ENCODE peak calls at places on chromosomes 11 and 22, in eight cellular contexts. C, T, B, X, D, F, Z and W are unnamed samples. For H3K9me3, the result is how much of the 10 kb centered on the place peaks cover.

GRCh38 chr22:22934543-22935055 is 47.0 kb downstream of the IGLL5 start:
- DNase-seq in C (peak), T (no peak), B (no peak), X (no peak), D (no peak), F (no peak), Z (no peak), W (no peak)

GRCh38 chr11:27319065-27319464 is 44.0 kb downstream of the CCDC34 start:
- DNase-seq in C (no peak), T (peak), B (no peak), X (no peak), D (no peak), F (no peak), Z (no peak), W (no peak)

GRCh38 chr11:128551641-128552335 is 35.6 kb downstream of the ETS1 start:
- DNase-seq in C (no peak), T (no peak), B (peak), X (no peak), D (no peak), F (no peak), Z (no peak), W (no peak)

GRCh38 chr11:64745523-64746328 is 1.8 kb upstream of the RASGRP2 start:
- DNase-seq in C (peak), T (peak), B (peak), X (peak), D (no peak), F (peak), Z (peak), W (peak)

GRCh38 chr11:2196970-2197770 is 25.6 kb upstream of the TH start:
- DNase-seq in C (peak), T (peak), B (peak), X (peak), D (peak), F (peak), Z (peak), W (peak)

GRCh38 chr11:36057372-36058045 is 113.6 kb downstream of the LDLRAD3 start:
- DNase-seq in C (peak), T (peak), B (no peak), X (no peak), D (no peak), F (no peak), Z (no peak), W (no peak)

GRCh38 chr11:10899542-10899830 is 41.6 kb upstream of the ZBED5 start:
- DNase-seq in C (peak), T (no peak), B (no peak), X (peak), D (no peak), F (peak), Z (no peak), W (peak)

GRCh38 chr11:62508336-62509058 is 38.1 kb downstream of the AHNAK start:
- DNase-seq in C (peak), T (peak), B (no peak), X (peak), D (no peak), F (no peak), Z (no peak), W (peak)

GRCh38 chr11:121775276-121775675 is 322.5 kb upstream of the SORL1-AS1 start:
- DNase-seq in C (no peak), T (no peak), B (no peak), X (no peak), D (no peak), F (no peak), Z (no peak), W (no peak)

GRCh38 chr22:34588893-34589545 is 476.9 kb upstream of the ISX start:
- DNase-seq in C (no peak), T (no peak), B (no peak), X (no peak), D (no peak), F (no peak), Z (no peak), W (no peak)

GRCh38 chr11:35712533-35712932 is 50.0 kb downstream of the TRIM44 start:
- DNase-seq in C (no peak), T (no peak), B (no peak), X (no peak), D (no peak), F (no peak), Z (no peak), W (no peak)

GRCh38 chr11:44863231-44863630 is 87.5 kb downstream of the TP53I11 start:
- DNase-seq in C (no peak), T (no peak), B (no peak), X (no peak), D (peak), F (no peak), Z (no peak), W (no peak)

GRCh38 chr11:20363500-20364411 is at the start of gene HTATIP2:
- DNase-seq in C (peak), T (peak), B (peak), X (peak), D (no peak), F (no peak), Z (peak), W (peak)

GRCh38 chr11:2991477-2992233 is 474 bp downstream of the NAP1L4 start:
- DNase-seq in C (no peak), T (peak), B (no peak), X (peak), D (peak), F (no peak), Z (no peak), W (peak)

GRCh38 chr11:21774212-21774611 is 418.7 kb upstream of the ANO5 start:
- DNase-seq in C (peak), T (no peak), B (no peak), X (no peak), D (no peak), F (no peak), Z (no peak), W (no peak)

GRCh38 chr22:42805998-42806481 is 51.0 kb downstream of the ARFGAP3 start:
- DNase-seq in C (no peak), T (no peak), B (no peak), X (no peak), D (no peak), F (no peak), Z (no peak), W (no peak)

GRCh38 chr11:108803781-108804180 is 138.9 kb downstream of the DDX10 start:
- DNase-seq in C (no peak), T (peak), B (no peak), X (no peak), D (no peak), F (no peak), Z (no peak), W (no peak)

GRCh38 chr11:3627291-3627690 is 14.5 kb downstream of the ART5 start:
- DNase-seq in C (peak), T (peak), B (no peak), X (no peak), D (no peak), F (no peak), Z (no peak), W (no peak)

GRCh38 chr22:24146190-24146616 is 35.1 kb upstream of the SUSD2 start:
- DNase-seq in C (peak), T (peak), B (peak), X (peak), D (peak), F (no peak), Z (peak), W (peak)

GRCh38 chr11:65555693-65556231 is 2.4 kb downstream of the LTBP3 start:
- DNase-seq in C (peak), T (peak), B (no peak), X (peak), D (no peak), F (peak), Z (no peak), W (no peak)

GRCh38 chr22:32333141-32333768 is 24.4 kb upstream of the RFPL3 start:
- DNase-seq in C (no peak), T (no peak), B (no peak), X (no peak), D (no peak), F (no peak), Z (peak), W (no peak)

GRCh38 chr11:118295199-118295598 is 9.3 kb upstream of the CD3E start:
- DNase-seq in C (no peak), T (no peak), B (no peak), X (no peak), D (no peak), F (no peak), Z (no peak), W (no peak)

GRCh38 chr22:20968281-20968977 is 1.4 kb downstream of the AIFM3 start:
- DNase-seq in C (no peak), T (no peak), B (no peak), X (no peak), D (no peak), F (no peak), Z (no peak), W (no peak)

GRCh38 chr11:99686838-99687237 is 666.1 kb downstream of the CNTN5 start:
- DNase-seq in C (no peak), T (no peak), B (no peak), X (no peak), D (no peak), F (no peak), Z (no peak), W (no peak)

GRCh38 chr22:37112084-37112728 is 2.7 kb upstream of the TMPRSS6 start:
- DNase-seq in C (no peak), T (no peak), B (no peak), X (no peak), D (no peak), F (no peak), Z (no peak), W (no peak)

GRCh38 chr22:27186643-27187042 is 529.3 kb downstream of the MIAT start:
- DNase-seq in C (no peak), T (no peak), B (no peak), X (no peak), D (no peak), F (no peak), Z (no peak), W (no peak)

GRCh38 chr22:46008291-46008690 is 31.3 kb upstream of the WNT7B start:
- DNase-seq in C (no peak), T (no peak), B (no peak), X (no peak), D (no peak), F (no peak), Z (no peak), W (no peak)

GRCh38 chr11:31397239-31397834 is 27.7 kb downstream of the DNAJC24 start:
- DNase-seq in C (no peak), T (peak), B (peak), X (no peak), D (no peak), F (no peak), Z (no peak), W (no peak)

GRCh38 chr11:127458561-127458960 is 458.0 kb upstream of the KIRREL3 start:
- DNase-seq in C (no peak), T (no peak), B (no peak), X (no peak), D (no peak), F (no peak), Z (no peak), W (no peak)

GRCh38 chr22:31272522-31273446 is 19.5 kb downstream of the PIK3IP1 start:
- DNase-seq in C (no peak), T (peak), B (peak), X (peak), D (peak), F (no peak), Z (peak), W (peak)

GRCh38 chr11:76798656-76799055 is 15.5 kb downstream of the TSKU start:
- DNase-seq in C (no peak), T (no peak), B (no peak), X (no peak), D (no peak), F (no peak), Z (no peak), W (no peak)

GRCh38 chr11:119306373-119306890 is 10.5 kb downstream of the MCAM start:
- DNase-seq in C (peak), T (peak), B (no peak), X (no peak), D (no peak), F (no peak), Z (no peak), W (no peak)

GRCh38 chr22:49457146-49457545 is 370.5 kb downstream of the BRD1 start:
- DNase-seq in C (no peak), T (no peak), B (no peak), X (no peak), D (no peak), F (no peak), Z (no peak), W (no peak)
- H3K9me3 ChIP-seq in C (under half), T (under half), B (under half), X (under half), D (under half), F (under half), Z (under half), W (under half)

DNA sequence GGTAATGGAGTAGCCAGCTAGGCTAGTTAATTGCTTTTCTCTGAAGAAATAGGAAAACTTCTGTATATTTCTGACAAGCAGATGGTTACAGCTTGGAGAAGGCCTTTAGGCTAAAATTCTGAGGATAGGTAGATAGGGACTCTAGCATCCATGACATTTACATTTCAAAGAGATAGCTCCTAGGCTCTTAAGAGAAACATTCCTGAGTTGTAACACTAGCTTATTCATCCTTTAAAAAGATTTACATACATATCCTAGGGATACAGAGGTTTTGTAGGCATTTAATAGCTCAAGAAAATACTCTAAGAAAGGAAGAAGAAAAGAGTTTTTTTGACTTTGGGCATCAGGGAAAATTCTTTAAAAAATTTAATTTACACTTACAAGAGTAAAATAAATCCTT is 130.9 kb upstream of the CCDC179 start:
- DNase-seq in C (no peak), T (no peak), B (no peak), X (no peak), D (peak), F (no peak), Z (no peak), W (no peak)
- H3K9me3 ChIP-seq in C (under half), T (under half), B (under half), X (under half), D (half or more), F (under half), Z (under half), W (under half)

DNA sequence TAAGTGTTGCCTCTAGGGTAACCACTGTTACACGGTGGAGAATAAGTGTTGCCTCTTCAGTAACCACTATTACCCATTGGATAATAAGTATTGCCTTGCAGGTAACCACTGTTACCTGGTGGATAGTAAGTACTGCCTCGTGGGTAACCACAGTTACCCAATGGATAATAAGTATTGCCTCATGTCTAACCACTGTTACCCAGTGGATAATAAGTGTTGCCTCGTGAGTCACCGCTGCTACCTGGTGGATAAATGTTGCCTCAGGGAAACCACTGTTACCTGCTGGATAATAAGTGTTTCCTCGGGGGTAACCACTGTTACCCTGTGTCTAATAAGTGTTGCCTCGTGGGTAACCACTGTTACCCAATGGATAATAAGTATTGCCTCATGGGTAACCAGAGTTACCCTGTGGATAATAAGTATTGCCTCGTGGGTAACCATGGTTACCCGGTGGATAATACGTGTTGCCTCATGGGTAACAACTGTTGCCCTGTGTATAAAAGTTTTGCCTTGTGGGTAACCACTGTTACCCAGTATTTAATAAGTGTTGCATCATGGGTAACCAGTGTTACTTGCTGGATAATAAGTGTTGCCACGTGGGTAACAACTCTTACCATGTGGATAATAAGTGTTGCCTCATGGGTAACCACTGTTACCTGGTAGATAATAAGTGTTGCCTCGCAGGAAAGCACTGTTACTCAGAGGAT is 12.3 kb upstream of the NXPE4 start:
- DNase-seq in C (no peak), T (no peak), B (no peak), X (peak), D (no peak), F (no peak), Z (no peak), W (no peak)
- H3K9me3 ChIP-seq in C (under half), T (under half), B (under half), X (under half), D (half or more), F (under half), Z (under half), W (under half)

DNA sequence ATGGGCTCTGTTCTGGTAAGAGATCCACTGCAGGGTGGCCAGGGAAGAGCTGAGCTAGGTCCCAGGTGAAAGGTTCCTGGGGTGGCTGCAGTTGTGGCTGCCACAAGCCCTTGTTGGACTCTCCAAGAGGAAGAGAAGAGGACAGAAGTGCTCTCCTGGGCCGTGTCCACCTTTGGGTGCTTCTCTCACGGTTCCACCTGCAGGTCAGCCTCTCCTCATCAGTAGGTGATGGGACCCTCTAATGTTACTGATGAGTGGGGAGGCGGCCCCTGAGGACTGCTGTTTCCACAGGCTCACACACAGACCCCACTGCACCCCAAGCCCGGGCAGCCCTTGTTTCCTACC is 804.9 kb downstream of the BRD1 start:
- DNase-seq in C (peak), T (no peak), B (no peak), X (no peak), D (no peak), F (no peak), Z (no peak), W (no peak)
- H3K9me3 ChIP-seq in C (under half), T (under half), B (under half), X (under half), D (under half), F (under half), Z (under half), W (under half)

GRCh38 chr11:133518702-133519264 is 13.5 kb downstream of the OPCML start:
- DNase-seq in C (no peak), T (no peak), B (no peak), X (no peak), D (no peak), F (no peak), Z (no peak), W (no peak)
- H3K9me3 ChIP-seq in C (under half), T (under half), B (under half), X (under half), D (under half), F (under half), Z (under half), W (under half)

GRCh38 chr22:48276933-48277867 is 1514.8 kb downstream of the TBC1D22A start:
- DNase-seq in C (no peak), T (no peak), B (no peak), X (peak), D (no peak), F (no peak), Z (no peak), W (no peak)
- H3K9me3 ChIP-seq in C (under half), T (under half), B (under half), X (under half), D (under half), F (under half), Z (under half), W (under half)

GRCh38 chr11:48261600-48261999 is 2.1 kb upstream of the OR4X1 start:
- DNase-seq in C (no peak), T (no peak), B (no peak), X (no peak), D (no peak), F (no peak), Z (no peak), W (no peak)
- H3K9me3 ChIP-seq in C (under half), T (under half), B (under half), X (under half), D (under half), F (under half), Z (under half), W (under half)

DNA sequence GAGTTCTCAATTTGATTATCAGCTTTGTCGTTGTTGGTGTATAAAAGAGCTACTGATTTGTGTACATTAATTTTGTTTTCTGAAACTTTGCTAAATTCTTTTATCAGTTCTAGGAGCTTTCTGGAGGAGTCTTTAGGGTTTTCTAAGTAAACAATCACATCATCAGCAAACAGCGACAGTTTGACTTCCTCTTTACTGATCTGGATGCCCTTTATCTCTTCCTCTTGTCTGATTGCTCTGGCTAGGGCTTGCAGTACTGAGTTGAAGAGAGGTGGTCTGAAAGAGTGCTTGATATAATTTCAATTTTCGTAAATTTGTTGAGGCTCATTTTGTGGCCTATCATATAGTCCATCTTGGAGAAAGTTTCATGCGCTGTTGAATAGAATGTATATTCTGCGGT is 213.0 kb downstream of the DLG2 start:
- DNase-seq in C (no peak), T (no peak), B (no peak), X (no peak), D (no peak), F (no peak), Z (no peak), W (no peak)
- H3K9me3 ChIP-seq in C (under half), T (under half), B (under half), X (under half), D (under half), F (under half), Z (under half), W (under half)